ENCODE peak calls at places on chromosomes 6 and 20, in six cellular contexts. E is A549, H is K562, B is HepG2, Z is GM12878, Y is endothelial cell of umbilical vein. X is an unnamed sample.

GRCh38 chr6:107440935-107441334 is 18.4 kb downstream of the PDSS2 start:
- DNase-seq in E (no peak), H (no peak), B (no peak), Z (no peak), Y (no peak), X (no peak)

GRCh38 chr6:90483116-90483839 is 103.6 kb downstream of the MAP3K7 start:
- DNase-seq in E (no peak), H (peak), B (no peak), Z (no peak), Y (no peak), X (no peak)

GRCh38 chr6:76852776-76853175 is 610.5 kb downstream of the HTR1B start:
- DNase-seq in E (no peak), H (no peak), B (no peak), Z (no peak), Y (peak), X (no peak)

GRCh38 chr6:135703621-135704020 is 147.9 kb upstream of the PDE7B start:
- DNase-seq in E (no peak), H (no peak), B (no peak), Z (peak), Y (no peak), X (peak)

GRCh38 chr20:46984391-46984790 is 89.7 kb downstream of the EYA2 start:
- DNase-seq in E (no peak), H (no peak), B (no peak), Z (no peak), Y (no peak), X (no peak)

GRCh38 chr20:50285376-50286173 is 94.9 kb downstream of the CEBPB start:
- DNase-seq in E (no peak), H (no peak), B (no peak), Z (peak), Y (peak), X (no peak)

GRCh38 chr6:6859722-6860121 is 248.0 kb upstream of the RREB1 start:
- DNase-seq in E (no peak), H (no peak), B (no peak), Z (no peak), Y (no peak), X (no peak)

GRCh38 chr6:9172096-9172495 is 736.8 kb upstream of the SLC35B3 start:
- DNase-seq in E (no peak), H (no peak), B (no peak), Z (no peak), Y (no peak), X (no peak)

GRCh38 chr20:50412499-50412898 is 97.7 kb upstream of the PTPN1 start:
- DNase-seq in E (no peak), H (no peak), B (no peak), Z (no peak), Y (no peak), X (no peak)

GRCh38 chr20:45341939-45342862 is 6.0 kb downstream of the SDC4 start:
- DNase-seq in E (no peak), H (peak), B (peak), Z (no peak), Y (peak), X (no peak)

GRCh38 chr6:132687306-132687705 is 26.5 kb downstream of the VNN1 start:
- DNase-seq in E (peak), H (no peak), B (no peak), Z (no peak), Y (peak), X (no peak)

GRCh38 chr6:3382399-3383279 is 74.2 kb downstream of the SLC22A23 start:
- DNase-seq in E (no peak), H (no peak), B (peak), Z (no peak), Y (no peak), X (no peak)

GRCh38 chr6:14333556-14334305 is 216.2 kb downstream of the CD83 start:
- DNase-seq in E (no peak), H (no peak), B (no peak), Z (no peak), Y (no peak), X (no peak)

GRCh38 chr6:398065-398464 is 6.5 kb downstream of the IRF4 start:
- DNase-seq in E (no peak), H (no peak), B (no peak), Z (no peak), Y (no peak), X (no peak)

GRCh38 chr6:155078331-155078745 is 83.2 kb downstream of the TIAM2 start:
- DNase-seq in E (no peak), H (no peak), B (no peak), Z (no peak), Y (no peak), X (peak)

GRCh38 chr20:36370991-36371390 is 64.9 kb downstream of the DLGAP4 start:
- DNase-seq in E (no peak), H (no peak), B (no peak), Z (no peak), Y (no peak), X (no peak)

GRCh38 chr6:39083111-39083702 is 31.8 kb downstream of the SAYSD1 start:
- DNase-seq in E (no peak), H (no peak), B (no peak), Z (no peak), Y (no peak), X (no peak)

GRCh38 chr6:11144393-11144829 is 32.9 kb upstream of the ERVFRD-1 start:
- DNase-seq in E (peak), H (peak), B (peak), Z (peak), Y (peak), X (peak)

GRCh38 chr6:139762587-139763031 is 388.2 kb upstream of the CITED2 start:
- DNase-seq in E (no peak), H (no peak), B (no peak), Z (peak), Y (no peak), X (peak)

GRCh38 chr6:166786704-166787293 is 159.7 kb upstream of the RPS6KA2 start:
- DNase-seq in E (peak), H (peak), B (peak), Z (peak), Y (peak), X (peak)
- TF ChIP-seq MAX in E (no peak), H (no peak), B (no peak), Z (no peak), Y (no peak), X (no peak)

GRCh38 chr20:14335122-14335521 is 2.3 kb downstream of the FLRT3 start:
- DNase-seq in E (no peak), H (no peak), B (no peak), Z (no peak), Y (no peak), X (no peak)

GRCh38 chr20:14334306-14334930 is 3.0 kb downstream of the FLRT3 start:
- DNase-seq in E (peak), H (no peak), B (peak), Z (no peak), Y (peak), X (peak)

GRCh38 chr20:14336667-14337066 is 745 bp downstream of the FLRT3 start:
- DNase-seq in E (peak), H (no peak), B (peak), Z (no peak), Y (no peak), X (no peak)

GRCh38 chr20:14333734-14334133 is 3.7 kb downstream of the FLRT3 start:
- DNase-seq in E (no peak), H (no peak), B (no peak), Z (no peak), Y (no peak), X (no peak)

GRCh38 chr20:14337400-14338171 is at the start of gene FLRT3:
- DNase-seq in E (peak), H (no peak), B (peak), Z (peak), Y (peak), X (peak)
- TF ChIP-seq POLR2A in E (peak), H (no peak), B (no peak), Z (no peak), Y (no peak), X (no peak)

GRCh38 chr6:131029661-131030297 is 33.3 kb downstream of the EPB41L2 start:
- DNase-seq in E (no peak), H (no peak), B (no peak), Z (peak), Y (no peak), X (no peak)
- TF ChIP-seq MYC in E (no peak), H (no peak), B (no peak), Z (no peak), Y (no peak), X (no peak)

DNA sequence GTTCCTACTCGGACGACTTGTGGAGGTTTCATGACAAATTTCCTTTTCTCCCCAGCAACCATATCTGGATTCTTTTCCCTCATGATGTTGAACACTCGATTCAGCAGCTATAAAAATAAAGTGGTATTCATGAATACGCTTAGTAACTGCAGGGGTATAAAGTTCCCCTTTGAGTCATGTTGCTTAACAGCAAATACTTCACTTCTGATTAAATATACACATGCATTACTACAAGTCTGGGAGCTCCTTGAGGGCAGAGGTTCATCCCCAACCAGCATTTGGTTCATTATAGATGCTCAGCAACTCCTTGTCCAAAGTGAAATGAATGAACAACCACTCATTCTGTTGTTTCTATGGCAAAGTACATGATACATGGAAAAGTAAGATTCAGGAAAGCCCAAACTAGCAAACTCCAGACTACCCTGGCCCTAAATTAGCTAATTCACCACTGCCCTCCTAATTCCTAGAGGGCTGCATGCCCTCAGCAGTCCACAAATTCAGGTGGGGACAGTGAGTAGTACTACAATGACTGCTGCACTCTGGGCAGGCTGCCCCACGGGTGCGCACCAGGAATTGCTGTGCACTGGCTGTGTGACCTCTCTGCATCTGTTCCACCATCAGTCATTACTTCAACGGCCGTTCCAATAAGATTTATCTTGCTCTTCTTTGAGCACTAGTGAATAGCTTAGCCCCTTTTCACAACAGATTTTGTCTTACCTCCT is 15.2 kb downstream of the EIF2S2 start:
- DNase-seq in E (no peak), H (no peak), B (no peak), Z (no peak), Y (no peak), X (no peak)
- TF ChIP-seq MAX in E (no peak), H (no peak), B (no peak), Z (no peak), Y (no peak), X (no peak)

DNA sequence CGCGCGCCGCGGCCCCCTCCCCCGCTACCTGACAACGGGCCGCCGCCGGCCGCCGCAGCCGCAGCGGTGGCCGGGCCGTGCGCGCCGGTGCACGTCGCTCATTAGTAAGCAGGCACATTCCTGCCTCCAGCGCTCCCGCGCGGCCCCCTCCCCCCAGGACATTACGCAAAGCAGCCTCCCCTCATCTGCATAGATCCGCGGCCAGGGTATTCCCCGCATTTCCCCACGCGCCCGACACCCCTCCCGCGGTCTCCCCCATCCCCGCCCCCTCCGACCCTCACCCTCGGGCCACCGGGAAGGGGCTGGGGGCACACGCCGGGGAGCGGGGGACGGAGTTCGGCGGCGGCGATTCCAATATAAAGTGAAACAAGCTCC is at the start of gene HIVEP2:
- DNase-seq in E (peak), H (peak), B (peak), Z (no peak), Y (peak), X (peak)
- TF ChIP-seq POLR2A in E (no peak), H (no peak), B (no peak), Z (peak), Y (no peak), X (no peak)

GRCh38 chr20:13900506-13900905 is 89.9 kb downstream of the SEL1L2 start:
- DNase-seq in E (no peak), H (no peak), B (no peak), Z (no peak), Y (no peak), X (no peak)

DNA sequence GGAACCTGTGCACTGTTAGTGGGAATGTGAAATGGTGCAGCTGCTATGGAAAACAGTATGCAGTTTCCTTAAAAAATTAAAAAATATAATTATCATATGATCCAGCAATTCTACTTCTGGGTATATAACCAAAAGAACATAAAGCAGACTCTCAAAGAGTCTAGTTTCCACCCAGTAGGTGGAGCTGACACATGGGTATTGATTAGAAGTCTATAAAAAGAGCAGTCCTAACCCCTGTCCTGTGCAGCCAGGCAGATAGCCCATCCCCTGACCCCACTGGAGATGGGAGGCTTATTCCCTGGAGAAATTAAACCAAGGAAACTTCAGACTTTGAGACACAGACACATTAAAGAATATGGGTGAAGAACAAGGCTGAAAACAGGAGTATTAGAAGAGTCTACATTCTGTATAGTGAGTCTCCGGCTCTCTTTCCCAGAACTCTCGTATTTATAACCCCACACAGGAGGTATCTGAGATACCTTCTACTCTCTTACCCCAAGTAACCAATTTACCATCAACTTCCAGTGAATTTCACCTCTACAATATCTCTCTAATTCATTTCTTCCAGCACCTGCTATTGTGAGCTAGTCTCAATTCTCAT is 92.3 kb downstream of the SEL1L2 start:
- DNase-seq in E (no peak), H (no peak), B (peak), Z (no peak), Y (no peak), X (peak)
- TF ChIP-seq MYC in E (no peak), H (no peak), B (no peak), Z (no peak), Y (no peak), X (no peak)

DNA sequence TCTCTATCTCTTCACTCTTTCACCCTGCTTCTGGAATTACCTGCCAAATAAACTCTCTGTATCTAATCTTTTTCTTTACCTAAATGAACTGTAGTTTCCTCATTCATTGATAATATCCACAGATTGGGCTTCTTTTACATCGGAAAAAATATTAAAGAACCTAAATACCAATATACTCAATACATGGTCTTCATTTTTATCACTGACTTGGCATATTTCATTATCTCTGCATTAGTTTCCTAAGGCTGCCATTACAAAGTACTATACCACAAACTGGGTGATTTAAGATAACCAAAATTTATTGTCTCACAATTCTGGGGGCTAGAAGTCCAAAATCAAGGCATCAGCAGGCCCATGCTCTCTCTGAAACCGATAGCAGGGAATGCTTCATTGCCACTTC is 411.9 kb upstream of the SPTLC3 start:
- DNase-seq in E (no peak), H (no peak), B (no peak), Z (no peak), Y (no peak), X (no peak)
- TF ChIP-seq MAX in E (no peak), H (no peak), B (no peak), Z (no peak), Y (no peak), X (no peak)

GRCh38 chr6:42996513-42996912 is 12.1 kb downstream of the PPP2R5D start:
- DNase-seq in E (no peak), H (no peak), B (no peak), Z (no peak), Y (no peak), X (no peak)
- TF ChIP-seq POLR2A in E (no peak), H (no peak), B (no peak), Z (no peak), Y (no peak), X (no peak)

GRCh38 chr6:151437401-151437800 is 14.5 kb downstream of the RMND1 start:
- DNase-seq in E (no peak), H (no peak), B (no peak), Z (no peak), Y (peak), X (no peak)
- TF ChIP-seq MYC in E (no peak), H (no peak), B (no peak), Z (no peak), Y (no peak), X (no peak)

GRCh38 chr6:142045380-142046270 is 87.1 kb upstream of the GJE1 start:
- DNase-seq in E (no peak), H (no peak), B (no peak), Z (no peak), Y (peak), X (peak)

GRCh38 chr6:142048593-142048980 is 84.1 kb upstream of the GJE1 start:
- DNase-seq in E (no peak), H (no peak), B (no peak), Z (no peak), Y (no peak), X (no peak)

GRCh38 chr6:142051404-142051803 is 81.3 kb upstream of the GJE1 start:
- DNase-seq in E (no peak), H (no peak), B (no peak), Z (no peak), Y (no peak), X (no peak)

GRCh38 chr6:142047934-142048592 is 84.7 kb upstream of the GJE1 start:
- DNase-seq in E (no peak), H (no peak), B (no peak), Z (no peak), Y (no peak), X (no peak)
- TF ChIP-seq MAX in E (no peak), H (no peak), B (no peak), Z (no peak), Y (no peak), X (no peak)